ENCODE peak calls at places on chromosomes 16 and 17, in ten cellular contexts. One of them, this sample, is unnamed.

GRCh38 chr16:77500286-77500598 is 65.4 kb upstream of the ADAMTS18 start:
- DNase-seq in thoracic aorta: no peak
- DNase-seq in HFF-Myc: no peak
- DNase-seq in ascending aorta: no peak
- DNase-seq in AG10803: no peak
- DNase-seq in dorsolateral prefrontal cortex: no peak
- DNase-seq in lower leg skin: no peak
- DNase-seq in GM06990: no peak
- DNase-seq in AG04449: no peak
- DNase-seq in prostate gland: no peak
- DNase-seq in this sample: no peak

GRCh38 chr16:86549076-86549892 is 5.8 kb downstream of the MTHFSD start:
- DNase-seq in thoracic aorta: no peak
- DNase-seq in HFF-Myc: no peak
- DNase-seq in ascending aorta: no peak
- DNase-seq in AG10803: no peak
- DNase-seq in dorsolateral prefrontal cortex: no peak
- DNase-seq in lower leg skin: no peak
- DNase-seq in GM06990: no peak
- DNase-seq in AG04449: no peak
- DNase-seq in prostate gland: no peak
- DNase-seq in this sample: no peak

GRCh38 chr16:71846443-71846842 is 667 bp downstream of the ATXN1L start:
- DNase-seq in thoracic aorta: no peak
- DNase-seq in HFF-Myc: no peak
- DNase-seq in ascending aorta: no peak
- DNase-seq in AG10803: peak
- DNase-seq in dorsolateral prefrontal cortex: no peak
- DNase-seq in lower leg skin: no peak
- DNase-seq in GM06990: no peak
- DNase-seq in AG04449: no peak
- DNase-seq in prostate gland: no peak
- DNase-seq in this sample: peak

GRCh38 chr16:68289621-68290329 is 21.0 kb downstream of the SLC7A6OS start:
- DNase-seq in thoracic aorta: no peak
- DNase-seq in HFF-Myc: no peak
- DNase-seq in ascending aorta: no peak
- DNase-seq in AG10803: peak
- DNase-seq in dorsolateral prefrontal cortex: no peak
- DNase-seq in lower leg skin: no peak
- DNase-seq in GM06990: peak
- DNase-seq in AG04449: no peak
- DNase-seq in prostate gland: no peak
- DNase-seq in this sample: peak

GRCh38 chr16:30430428-30430970 is 669 bp upstream of the DCTPP1 start:
- DNase-seq in thoracic aorta: no peak
- DNase-seq in HFF-Myc: no peak
- DNase-seq in ascending aorta: no peak
- DNase-seq in AG10803: no peak
- DNase-seq in dorsolateral prefrontal cortex: no peak
- DNase-seq in lower leg skin: no peak
- DNase-seq in GM06990: no peak
- DNase-seq in AG04449: no peak
- DNase-seq in prostate gland: no peak
- DNase-seq in this sample: no peak

GRCh38 chr17:17682293-17682736 is 1.1 kb downstream of the RAI1 start:
- DNase-seq in thoracic aorta: no peak
- DNase-seq in HFF-Myc: no peak
- DNase-seq in ascending aorta: no peak
- DNase-seq in AG10803: peak
- DNase-seq in dorsolateral prefrontal cortex: no peak
- DNase-seq in lower leg skin: peak
- DNase-seq in GM06990: peak
- DNase-seq in AG04449: no peak
- DNase-seq in prostate gland: peak
- DNase-seq in this sample: peak

GRCh38 chr17:47694818-47695663 is 1.1 kb downstream of the TBKBP1 start:
- DNase-seq in thoracic aorta: peak
- DNase-seq in HFF-Myc: no peak
- DNase-seq in ascending aorta: no peak
- DNase-seq in AG10803: peak
- DNase-seq in dorsolateral prefrontal cortex: peak
- DNase-seq in lower leg skin: peak
- DNase-seq in GM06990: no peak
- DNase-seq in AG04449: no peak
- DNase-seq in prostate gland: peak
- DNase-seq in this sample: no peak

GRCh38 chr16:67173808-67174705 is 3.7 kb downstream of the NOL3 start:
- DNase-seq in thoracic aorta: peak
- DNase-seq in HFF-Myc: no peak
- DNase-seq in ascending aorta: peak
- DNase-seq in AG10803: peak
- DNase-seq in dorsolateral prefrontal cortex: peak
- DNase-seq in lower leg skin: peak
- DNase-seq in GM06990: peak
- DNase-seq in AG04449: no peak
- DNase-seq in prostate gland: peak
- DNase-seq in this sample: peak

GRCh38 chr16:23351360-23351759 is 49.3 kb downstream of the SCNN1B start:
- DNase-seq in thoracic aorta: no peak
- DNase-seq in HFF-Myc: no peak
- DNase-seq in ascending aorta: no peak
- DNase-seq in AG10803: no peak
- DNase-seq in dorsolateral prefrontal cortex: no peak
- DNase-seq in lower leg skin: no peak
- DNase-seq in GM06990: no peak
- DNase-seq in AG04449: no peak
- DNase-seq in prostate gland: peak
- DNase-seq in this sample: no peak

GRCh38 chr16:88532434-88533241 is 37.6 kb upstream of the ZC3H18 start:
- DNase-seq in thoracic aorta: no peak
- DNase-seq in HFF-Myc: no peak
- DNase-seq in ascending aorta: no peak
- DNase-seq in AG10803: no peak
- DNase-seq in dorsolateral prefrontal cortex: no peak
- DNase-seq in lower leg skin: no peak
- DNase-seq in GM06990: no peak
- DNase-seq in AG04449: no peak
- DNase-seq in prostate gland: no peak
- DNase-seq in this sample: no peak
- H3K4me3 ChIP-seq in thoracic aorta: peak
- H3K4me3 ChIP-seq in HFF-Myc: peak
- H3K4me3 ChIP-seq in ascending aorta: no peak
- H3K4me3 ChIP-seq in AG10803: peak
- H3K4me3 ChIP-seq in dorsolateral prefrontal cortex: peak
- H3K4me3 ChIP-seq in lower leg skin: no peak
- H3K4me3 ChIP-seq in GM06990: no peak
- H3K4me3 ChIP-seq in AG04449: peak
- H3K4me3 ChIP-seq in prostate gland: peak
- H3K4me3 ChIP-seq in this sample: no peak

GRCh38 chr16:48831081-48831722 is 221.2 kb upstream of the N4BP1 start:
- DNase-seq in thoracic aorta: no peak
- DNase-seq in HFF-Myc: no peak
- DNase-seq in ascending aorta: no peak
- DNase-seq in AG10803: no peak
- DNase-seq in dorsolateral prefrontal cortex: no peak
- DNase-seq in lower leg skin: peak
- DNase-seq in GM06990: no peak
- DNase-seq in AG04449: no peak
- DNase-seq in prostate gland: no peak
- DNase-seq in this sample: no peak
- TF ChIP-seq CTCF in thoracic aorta: no peak
- TF ChIP-seq CTCF in HFF-Myc: peak
- TF ChIP-seq CTCF in ascending aorta: no peak
- TF ChIP-seq CTCF in AG10803: no peak
- TF ChIP-seq CTCF in dorsolateral prefrontal cortex: no peak
- TF ChIP-seq CTCF in lower leg skin: no peak
- TF ChIP-seq CTCF in GM06990: peak
- TF ChIP-seq CTCF in AG04449: no peak
- TF ChIP-seq CTCF in prostate gland: no peak
- TF ChIP-seq CTCF in this sample: peak

DNA sequence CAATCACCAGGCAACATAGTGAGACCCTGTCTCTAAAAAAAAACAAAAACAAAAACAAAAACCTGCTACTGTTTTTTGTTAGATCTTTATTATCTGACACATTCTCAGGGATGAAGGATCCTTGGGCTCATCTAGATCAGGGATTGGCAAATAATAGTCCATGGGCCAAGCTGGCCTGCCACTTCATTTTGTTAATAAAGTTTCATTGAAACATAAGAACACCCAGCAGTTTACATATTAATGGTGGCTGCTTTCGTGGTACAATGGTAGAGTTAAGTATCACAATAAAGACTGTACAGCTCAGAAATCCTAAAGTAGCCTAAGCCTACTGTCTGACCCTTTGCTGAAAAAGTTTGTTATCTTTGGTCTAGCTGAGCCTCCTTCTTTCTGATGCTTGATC is 32.9 kb upstream of the CLEC18A start:
- DNase-seq in thoracic aorta: no peak
- DNase-seq in HFF-Myc: no peak
- DNase-seq in ascending aorta: no peak
- DNase-seq in AG10803: peak
- DNase-seq in dorsolateral prefrontal cortex: no peak
- DNase-seq in lower leg skin: no peak
- DNase-seq in GM06990: no peak
- DNase-seq in AG04449: no peak
- DNase-seq in prostate gland: no peak
- DNase-seq in this sample: no peak
- H3K4me3 ChIP-seq in thoracic aorta: peak
- H3K4me3 ChIP-seq in HFF-Myc: no peak
- H3K4me3 ChIP-seq in ascending aorta: peak
- H3K4me3 ChIP-seq in AG10803: peak
- H3K4me3 ChIP-seq in dorsolateral prefrontal cortex: no peak
- H3K4me3 ChIP-seq in lower leg skin: no peak
- H3K4me3 ChIP-seq in GM06990: no peak
- H3K4me3 ChIP-seq in AG04449: peak
- H3K4me3 ChIP-seq in prostate gland: no peak
- H3K4me3 ChIP-seq in this sample: no peak

DNA sequence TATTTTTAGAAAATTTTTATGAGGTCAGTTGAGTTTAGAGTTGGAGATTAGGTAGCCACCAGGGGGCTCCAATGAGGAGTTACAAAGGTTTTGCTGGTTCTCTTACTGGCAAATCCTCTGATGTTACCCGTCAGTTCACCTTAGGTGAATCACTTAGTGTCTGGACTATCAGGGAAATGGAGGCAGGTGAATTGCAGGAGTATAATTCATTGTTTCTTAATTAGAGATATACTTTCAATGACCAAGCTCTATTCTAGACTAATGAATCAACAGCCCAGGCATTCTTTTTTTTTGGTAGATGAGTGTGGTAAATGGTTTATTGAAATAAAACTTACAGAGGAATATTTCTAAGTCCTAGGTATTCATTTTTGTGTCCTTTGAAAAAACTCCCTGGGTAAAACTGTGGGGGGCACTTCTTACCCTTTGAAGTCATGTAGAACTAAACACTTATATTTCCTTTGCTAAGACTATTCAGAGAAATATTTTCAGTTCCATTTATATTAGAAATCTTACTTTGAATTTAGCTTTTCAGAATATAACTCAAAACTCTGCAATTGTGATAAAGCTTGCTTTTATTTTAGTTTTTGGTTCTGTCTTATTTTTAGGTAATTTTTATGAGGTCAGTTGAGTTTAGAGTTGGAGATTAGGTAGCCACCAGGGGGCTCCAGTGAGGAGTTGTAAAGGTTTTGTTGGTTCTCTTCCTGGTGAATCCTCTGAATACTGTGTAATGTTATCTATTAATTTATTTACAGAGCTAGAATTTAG is 17.7 kb downstream of the PSMD11 start:
- DNase-seq in thoracic aorta: no peak
- DNase-seq in HFF-Myc: no peak
- DNase-seq in ascending aorta: no peak
- DNase-seq in AG10803: peak
- DNase-seq in dorsolateral prefrontal cortex: no peak
- DNase-seq in lower leg skin: no peak
- DNase-seq in GM06990: no peak
- DNase-seq in AG04449: no peak
- DNase-seq in prostate gland: no peak
- DNase-seq in this sample: peak
- TF ChIP-seq CTCF in thoracic aorta: peak
- TF ChIP-seq CTCF in HFF-Myc: peak
- TF ChIP-seq CTCF in ascending aorta: peak
- TF ChIP-seq CTCF in AG10803: peak
- TF ChIP-seq CTCF in dorsolateral prefrontal cortex: peak
- TF ChIP-seq CTCF in lower leg skin: no peak
- TF ChIP-seq CTCF in GM06990: peak
- TF ChIP-seq CTCF in AG04449: peak
- TF ChIP-seq CTCF in prostate gland: peak
- TF ChIP-seq CTCF in this sample: peak

GRCh38 chr17:21573961-21574610 is 118.2 kb upstream of the KCNJ18 start:
- DNase-seq in thoracic aorta: no peak
- DNase-seq in HFF-Myc: no peak
- DNase-seq in ascending aorta: no peak
- DNase-seq in AG10803: peak
- DNase-seq in dorsolateral prefrontal cortex: peak
- DNase-seq in lower leg skin: no peak
- DNase-seq in GM06990: no peak
- DNase-seq in AG04449: peak
- DNase-seq in prostate gland: no peak
- DNase-seq in this sample: no peak
- H3K4me3 ChIP-seq in thoracic aorta: peak
- H3K4me3 ChIP-seq in HFF-Myc: peak
- H3K4me3 ChIP-seq in ascending aorta: peak
- H3K4me3 ChIP-seq in AG10803: peak
- H3K4me3 ChIP-seq in dorsolateral prefrontal cortex: peak
- H3K4me3 ChIP-seq in lower leg skin: peak
- H3K4me3 ChIP-seq in GM06990: no peak
- H3K4me3 ChIP-seq in AG04449: peak
- H3K4me3 ChIP-seq in prostate gland: peak
- H3K4me3 ChIP-seq in this sample: no peak

GRCh38 chr17:63948521-63948920 is 16.4 kb upstream of the CD79B start:
- DNase-seq in thoracic aorta: no peak
- DNase-seq in HFF-Myc: no peak
- DNase-seq in ascending aorta: no peak
- DNase-seq in AG10803: no peak
- DNase-seq in dorsolateral prefrontal cortex: no peak
- DNase-seq in lower leg skin: no peak
- DNase-seq in GM06990: no peak
- DNase-seq in AG04449: no peak
- DNase-seq in prostate gland: no peak
- DNase-seq in this sample: no peak

GRCh38 chr17:63954402-63955063 is 18.2 kb downstream of the SCN4A start:
- DNase-seq in thoracic aorta: no peak
- DNase-seq in HFF-Myc: no peak
- DNase-seq in ascending aorta: no peak
- DNase-seq in AG10803: no peak
- DNase-seq in dorsolateral prefrontal cortex: no peak
- DNase-seq in lower leg skin: no peak
- DNase-seq in GM06990: peak
- DNase-seq in AG04449: no peak
- DNase-seq in prostate gland: no peak
- DNase-seq in this sample: peak

GRCh38 chr17:63949576-63950250 is 17.6 kb upstream of the CD79B start:
- DNase-seq in thoracic aorta: no peak
- DNase-seq in HFF-Myc: no peak
- DNase-seq in ascending aorta: no peak
- DNase-seq in AG10803: no peak
- DNase-seq in dorsolateral prefrontal cortex: no peak
- DNase-seq in lower leg skin: no peak
- DNase-seq in GM06990: no peak
- DNase-seq in AG04449: no peak
- DNase-seq in prostate gland: no peak
- DNase-seq in this sample: no peak

GRCh38 chr17:63947711-63948330 is 15.7 kb upstream of the CD79B start:
- DNase-seq in thoracic aorta: no peak
- DNase-seq in HFF-Myc: no peak
- DNase-seq in ascending aorta: no peak
- DNase-seq in AG10803: no peak
- DNase-seq in dorsolateral prefrontal cortex: no peak
- DNase-seq in lower leg skin: no peak
- DNase-seq in GM06990: no peak
- DNase-seq in AG04449: no peak
- DNase-seq in prostate gland: no peak
- DNase-seq in this sample: no peak

GRCh38 chr17:63950940-63951907 is 19.1 kb upstream of the CD79B start:
- DNase-seq in thoracic aorta: no peak
- DNase-seq in HFF-Myc: no peak
- DNase-seq in ascending aorta: no peak
- DNase-seq in AG10803: no peak
- DNase-seq in dorsolateral prefrontal cortex: no peak
- DNase-seq in lower leg skin: no peak
- DNase-seq in GM06990: no peak
- DNase-seq in AG04449: no peak
- DNase-seq in prostate gland: peak
- DNase-seq in this sample: peak
- TF ChIP-seq CTCF in thoracic aorta: no peak
- TF ChIP-seq CTCF in HFF-Myc: peak
- TF ChIP-seq CTCF in ascending aorta: no peak
- TF ChIP-seq CTCF in AG10803: no peak
- TF ChIP-seq CTCF in dorsolateral prefrontal cortex: no peak
- TF ChIP-seq CTCF in lower leg skin: no peak
- TF ChIP-seq CTCF in GM06990: peak
- TF ChIP-seq CTCF in AG04449: no peak
- TF ChIP-seq CTCF in prostate gland: peak
- TF ChIP-seq CTCF in this sample: peak

This sample was measured in GM12865.